ENCODE peak calls at places on chromosomes 13 and 19, in seven cellular contexts. One of them, this sample, is unnamed. For H3K9me3, the result is how much of the 10 kb centered on the place peaks cover.

GRCh38 chr19:13137290-13137794 is 12.8 kb downstream of the STX10 start:
- DNase-seq in uterus: no peak
- DNase-seq in body of pancreas: no peak
- DNase-seq in thoracic aorta: no peak
- DNase-seq in lung: no peak
- DNase-seq in tibial artery: no peak
- DNase-seq in right lobe of liver: no peak
- DNase-seq in this sample: no peak

GRCh38 chr19:33248553-33248953 is 22.9 kb upstream of the SLC7A10 start:
- DNase-seq in tibial artery: no peak
- DNase-seq in uterus: no peak
- DNase-seq in lung: no peak
- DNase-seq in right lobe of liver: peak
- DNase-seq in thoracic aorta: no peak
- DNase-seq in body of pancreas: no peak
- DNase-seq in this sample: no peak

GRCh38 chr19:49761249-49761624 is 1.9 kb downstream of the TSKS start:
- DNase-seq in thoracic aorta: no peak
- DNase-seq in lung: no peak
- DNase-seq in right lobe of liver: no peak
- DNase-seq in body of pancreas: no peak
- DNase-seq in tibial artery: no peak
- DNase-seq in uterus: no peak
- DNase-seq in this sample: no peak

GRCh38 chr19:2114218-2114617 is 17.5 kb downstream of the IZUMO4 start:
- DNase-seq in right lobe of liver: no peak
- DNase-seq in uterus: no peak
- DNase-seq in tibial artery: no peak
- DNase-seq in lung: no peak
- DNase-seq in body of pancreas: no peak
- DNase-seq in thoracic aorta: no peak
- DNase-seq in this sample: no peak

GRCh38 chr13:42393573-42394360 is 121.8 kb downstream of the AKAP11 start:
- DNase-seq in uterus: no peak
- DNase-seq in body of pancreas: no peak
- DNase-seq in lung: no peak
- DNase-seq in right lobe of liver: no peak
- DNase-seq in tibial artery: no peak
- DNase-seq in thoracic aorta: no peak
- DNase-seq in this sample: no peak

GRCh38 chr13:110402301-110403069 is 95.4 kb downstream of the COL4A2 start:
- DNase-seq in tibial artery: no peak
- DNase-seq in uterus: no peak
- DNase-seq in body of pancreas: no peak
- DNase-seq in lung: no peak
- DNase-seq in thoracic aorta: no peak
- DNase-seq in right lobe of liver: no peak
- DNase-seq in this sample: no peak

GRCh38 chr19:2809387-2810140 is 10.1 kb upstream of the ZNF554 start:
- DNase-seq in lung: no peak
- DNase-seq in right lobe of liver: no peak
- DNase-seq in tibial artery: no peak
- DNase-seq in uterus: no peak
- DNase-seq in thoracic aorta: no peak
- DNase-seq in body of pancreas: no peak
- DNase-seq in this sample: no peak

GRCh38 chr13:50421457-50422130 is 406.4 kb downstream of the KCNRG start:
- DNase-seq in uterus: no peak
- DNase-seq in right lobe of liver: no peak
- DNase-seq in lung: no peak
- DNase-seq in thoracic aorta: no peak
- DNase-seq in tibial artery: no peak
- DNase-seq in body of pancreas: no peak
- DNase-seq in this sample: no peak

GRCh38 chr19:12965017-12965811 is 4.2 kb upstream of the DAND5 start:
- DNase-seq in body of pancreas: peak
- DNase-seq in tibial artery: peak
- DNase-seq in uterus: peak
- DNase-seq in right lobe of liver: peak
- DNase-seq in thoracic aorta: peak
- DNase-seq in lung: peak
- DNase-seq in this sample: peak

GRCh38 chr13:50319603-50320296 is 304.5 kb downstream of the KCNRG start:
- DNase-seq in lung: no peak
- DNase-seq in body of pancreas: peak
- DNase-seq in right lobe of liver: no peak
- DNase-seq in uterus: no peak
- DNase-seq in tibial artery: no peak
- DNase-seq in thoracic aorta: no peak
- DNase-seq in this sample: peak

GRCh38 chr13:49985129-49985528 is 11.7 kb upstream of the TRIM13 start:
- DNase-seq in tibial artery: no peak
- DNase-seq in lung: no peak
- DNase-seq in body of pancreas: peak
- DNase-seq in thoracic aorta: no peak
- DNase-seq in uterus: no peak
- DNase-seq in right lobe of liver: no peak
- DNase-seq in this sample: no peak

GRCh38 chr19:4867534-4868285 is at the start of gene PLIN3:
- DNase-seq in body of pancreas: peak
- DNase-seq in uterus: peak
- DNase-seq in right lobe of liver: peak
- DNase-seq in thoracic aorta: peak
- DNase-seq in tibial artery: peak
- DNase-seq in lung: peak
- DNase-seq in this sample: peak

GRCh38 chr13:101736551-101736950 is 284.1 kb downstream of the ITGBL1 start:
- DNase-seq in right lobe of liver: no peak
- DNase-seq in tibial artery: no peak
- DNase-seq in uterus: no peak
- DNase-seq in lung: no peak
- DNase-seq in body of pancreas: no peak
- DNase-seq in thoracic aorta: no peak
- DNase-seq in this sample: no peak

GRCh38 chr19:7970716-7971448 is 27.4 kb upstream of the TIMM44 start:
- DNase-seq in tibial artery: no peak
- DNase-seq in thoracic aorta: no peak
- DNase-seq in body of pancreas: no peak
- DNase-seq in lung: no peak
- DNase-seq in uterus: no peak
- DNase-seq in right lobe of liver: no peak
- DNase-seq in this sample: no peak

GRCh38 chr13:76837811-76838210 is 48.4 kb downstream of the KCTD12 start:
- DNase-seq in lung: no peak
- DNase-seq in body of pancreas: no peak
- DNase-seq in tibial artery: no peak
- DNase-seq in uterus: no peak
- DNase-seq in thoracic aorta: no peak
- DNase-seq in right lobe of liver: no peak
- DNase-seq in this sample: no peak

GRCh38 chr13:99983401-99984133 is 2.0 kb downstream of the ZIC2 start:
- DNase-seq in thoracic aorta: no peak
- DNase-seq in lung: no peak
- DNase-seq in body of pancreas: no peak
- DNase-seq in uterus: no peak
- DNase-seq in tibial artery: no peak
- DNase-seq in right lobe of liver: no peak
- DNase-seq in this sample: no peak

GRCh38 chr13:73187106-73187505 is 128.3 kb downstream of the KLF5 start:
- DNase-seq in body of pancreas: no peak
- DNase-seq in tibial artery: no peak
- DNase-seq in right lobe of liver: no peak
- DNase-seq in thoracic aorta: no peak
- DNase-seq in uterus: no peak
- DNase-seq in lung: no peak
- DNase-seq in this sample: no peak

GRCh38 chr19:40947573-40947972 is 43.5 kb upstream of the CYP2B6 start:
- DNase-seq in tibial artery: no peak
- DNase-seq in lung: no peak
- DNase-seq in uterus: no peak
- DNase-seq in body of pancreas: no peak
- DNase-seq in right lobe of liver: no peak
- DNase-seq in thoracic aorta: no peak
- DNase-seq in this sample: no peak
- H3K9me3 ChIP-seq in tibial artery: under half
- H3K9me3 ChIP-seq in lung: under half
- H3K9me3 ChIP-seq in uterus: under half
- H3K9me3 ChIP-seq in body of pancreas: under half
- H3K9me3 ChIP-seq in right lobe of liver: under half
- H3K9me3 ChIP-seq in thoracic aorta: under half
- H3K9me3 ChIP-seq in this sample: under half

GRCh38 chr13:111922086-111922485 is 144.9 kb upstream of the SOX1 start:
- DNase-seq in right lobe of liver: no peak
- DNase-seq in thoracic aorta: no peak
- DNase-seq in uterus: no peak
- DNase-seq in body of pancreas: no peak
- DNase-seq in tibial artery: no peak
- DNase-seq in lung: no peak
- DNase-seq in this sample: no peak

GRCh38 chr13:111924676-111925075 is 142.3 kb upstream of the SOX1 start:
- DNase-seq in uterus: no peak
- DNase-seq in tibial artery: no peak
- DNase-seq in right lobe of liver: no peak
- DNase-seq in lung: no peak
- DNase-seq in body of pancreas: no peak
- DNase-seq in thoracic aorta: no peak
- DNase-seq in this sample: no peak

GRCh38 chr13:111927181-111927540 is 139.8 kb upstream of the SOX1 start:
- DNase-seq in tibial artery: no peak
- DNase-seq in body of pancreas: no peak
- DNase-seq in right lobe of liver: no peak
- DNase-seq in uterus: no peak
- DNase-seq in thoracic aorta: no peak
- DNase-seq in lung: no peak
- DNase-seq in this sample: no peak

GRCh38 chr13:111926501-111927180 is 140.3 kb upstream of the SOX1 start:
- DNase-seq in uterus: no peak
- DNase-seq in body of pancreas: no peak
- DNase-seq in lung: no peak
- DNase-seq in right lobe of liver: no peak
- DNase-seq in thoracic aorta: no peak
- DNase-seq in tibial artery: no peak
- DNase-seq in this sample: no peak

DNA sequence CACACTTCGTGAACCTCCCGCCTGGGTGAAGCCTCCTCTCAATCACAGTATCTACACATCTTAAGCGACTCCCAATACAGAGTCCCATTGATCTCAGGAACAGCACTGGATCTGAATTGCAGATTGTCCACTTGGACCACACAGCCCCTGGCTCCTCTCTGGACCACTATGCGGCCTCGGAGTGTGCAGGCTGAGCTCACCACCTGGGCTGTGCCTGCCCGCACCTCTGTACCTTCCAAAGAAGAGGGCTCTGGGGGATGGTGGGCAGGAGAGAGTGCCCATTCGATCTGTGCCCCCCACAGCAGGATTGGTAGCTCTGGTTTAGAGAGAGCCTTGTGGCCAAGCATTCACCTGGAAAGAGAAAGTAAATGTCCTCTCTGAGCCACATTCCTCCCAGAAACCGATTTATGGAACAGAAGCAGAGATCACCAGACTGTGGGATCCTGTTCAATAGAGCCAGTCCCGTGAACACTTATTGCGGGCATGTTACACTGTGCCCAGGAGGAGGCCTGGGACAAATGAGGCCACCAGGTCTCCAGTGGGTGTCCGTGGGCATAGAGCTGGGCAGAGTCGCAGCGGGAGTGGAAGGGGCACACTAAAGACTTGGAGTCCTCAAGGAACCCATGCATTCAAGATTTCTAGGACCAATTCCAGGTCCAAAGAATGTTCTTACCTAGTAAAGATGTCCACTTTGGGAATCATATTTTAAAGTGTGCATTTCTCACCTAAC is 141.6 kb upstream of the SOX1 start:
- DNase-seq in right lobe of liver: no peak
- DNase-seq in tibial artery: no peak
- DNase-seq in thoracic aorta: no peak
- DNase-seq in body of pancreas: no peak
- DNase-seq in lung: no peak
- DNase-seq in uterus: no peak
- DNase-seq in this sample: no peak
- TF ChIP-seq CTCF in right lobe of liver: no peak
- TF ChIP-seq CTCF in tibial artery: no peak
- TF ChIP-seq CTCF in thoracic aorta: no peak
- TF ChIP-seq CTCF in body of pancreas: no peak
- TF ChIP-seq CTCF in lung: no peak
- TF ChIP-seq CTCF in uterus: no peak
- TF ChIP-seq CTCF in this sample: no peak

GRCh38 chr19:47545061-47545948 is 27.6 kb downstream of the ZNF541 start:
- DNase-seq in tibial artery: no peak
- DNase-seq in thoracic aorta: no peak
- DNase-seq in body of pancreas: no peak
- DNase-seq in right lobe of liver: no peak
- DNase-seq in lung: no peak
- DNase-seq in uterus: no peak
- DNase-seq in this sample: no peak
- H3K4me3 ChIP-seq in tibial artery: no peak
- H3K4me3 ChIP-seq in thoracic aorta: peak
- H3K4me3 ChIP-seq in body of pancreas: no peak
- H3K4me3 ChIP-seq in right lobe of liver: no peak
- H3K4me3 ChIP-seq in lung: no peak
- H3K4me3 ChIP-seq in uterus: peak
- H3K4me3 ChIP-seq in this sample: no peak

GRCh38 chr19:27719034-27719433 is 1493.9 kb downstream of the UQCRFS1 start:
- DNase-seq in thoracic aorta: no peak
- DNase-seq in lung: no peak
- DNase-seq in uterus: no peak
- DNase-seq in right lobe of liver: no peak
- DNase-seq in tibial artery: no peak
- DNase-seq in body of pancreas: no peak
- DNase-seq in this sample: no peak

GRCh38 chr19:27717825-27718224 is 1495.1 kb downstream of the UQCRFS1 start:
- DNase-seq in thoracic aorta: no peak
- DNase-seq in tibial artery: no peak
- DNase-seq in right lobe of liver: no peak
- DNase-seq in uterus: no peak
- DNase-seq in lung: no peak
- DNase-seq in body of pancreas: no peak
- DNase-seq in this sample: no peak

GRCh38 chr19:27720155-27720554 is 1492.8 kb downstream of the UQCRFS1 start:
- DNase-seq in tibial artery: no peak
- DNase-seq in lung: no peak
- DNase-seq in uterus: no peak
- DNase-seq in body of pancreas: no peak
- DNase-seq in thoracic aorta: no peak
- DNase-seq in right lobe of liver: no peak
- DNase-seq in this sample: no peak

GRCh38 chr19:27718262-27718661 is 1494.7 kb downstream of the UQCRFS1 start:
- DNase-seq in right lobe of liver: no peak
- DNase-seq in thoracic aorta: no peak
- DNase-seq in tibial artery: no peak
- DNase-seq in body of pancreas: no peak
- DNase-seq in uterus: no peak
- DNase-seq in lung: no peak
- DNase-seq in this sample: no peak

DNA sequence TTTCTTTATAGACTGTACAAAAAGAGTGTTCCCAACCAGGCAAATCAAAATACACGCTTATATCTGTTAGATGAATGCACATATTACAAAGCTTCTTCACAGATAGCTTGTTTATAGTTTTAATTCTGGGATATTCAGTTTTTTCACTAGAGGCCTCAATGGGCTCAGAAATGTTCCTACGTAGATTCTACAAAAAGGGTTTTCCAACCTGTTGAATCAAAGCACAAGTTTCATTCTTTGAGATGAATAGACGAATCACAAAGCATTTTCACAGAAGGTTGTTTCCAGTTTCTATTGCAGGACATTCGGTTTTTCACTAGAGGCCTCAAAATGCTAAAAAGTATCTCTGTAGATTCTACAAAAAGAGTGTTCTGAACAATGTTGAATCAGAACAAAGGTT is 1490.3 kb downstream of the UQCRFS1 start:
- DNase-seq in uterus: no peak
- DNase-seq in right lobe of liver: no peak
- DNase-seq in thoracic aorta: no peak
- DNase-seq in body of pancreas: no peak
- DNase-seq in tibial artery: no peak
- DNase-seq in lung: no peak
- DNase-seq in this sample: no peak
- H3K9me3 ChIP-seq in uterus: under half
- H3K9me3 ChIP-seq in right lobe of liver: under half
- H3K9me3 ChIP-seq in thoracic aorta: half or more
- H3K9me3 ChIP-seq in body of pancreas: half or more
- H3K9me3 ChIP-seq in tibial artery: half or more
- H3K9me3 ChIP-seq in lung: under half
- H3K9me3 ChIP-seq in this sample: half or more

This sample was measured in mucosa of descending colon.